ENCODE peak calls at places on chromosomes 4 and X, in nine cellular contexts. O is anterior cingulate cortex; R is NCI-H2081; Z is central memory CD4-positive, alpha-beta T cell; T is cardiac fibroblast; B is left colon; E is Calu3; S is omental fat pad; M is B cell. D is an unnamed sample.

GRCh38 chr4:165784672-165785071 is 88.4 kb upstream of the TLL1 start:
- DNase-seq in O (no peak), R (peak; percentile 48), Z (no peak), T (peak; percentile 14), B (no peak), E (no peak), S (no peak), M (no peak), D (no peak)

GRCh38 chrX:111164728-111165127 is 68.7 kb downstream of the PAK3 start:
- DNase-seq in O (no peak), R (peak; percentile 59), Z (no peak), T (peak; percentile 2), B (no peak), E (no peak), S (no peak), M (no peak), D (no peak)

GRCh38 chr4:82437285-82438005 is 7.1 kb downstream of the ENOPH1 start:
- DNase-seq in O (no peak), R (no peak), Z (no peak), T (peak; percentile 31), B (no peak), E (no peak), S (no peak), M (no peak), D (no peak)

GRCh38 chr4:3340703-3341088 is 47.9 kb downstream of the RGS12 start:
- DNase-seq in O (no peak), R (no peak), Z (no peak), T (no peak), B (no peak), E (no peak), S (no peak), M (no peak), D (no peak)

GRCh38 chr4:142379277-142380051 is 466.6 kb downstream of the INPP4B start:
- DNase-seq in O (no peak), R (no peak), Z (no peak), T (peak; percentile 72), B (no peak), E (no peak), S (no peak), M (no peak), D (no peak)

GRCh38 chr4:162682651-162683050 is 484.0 kb downstream of the NAF1 start:
- DNase-seq in O (no peak), R (no peak), Z (no peak), T (no peak), B (no peak), E (no peak), S (no peak), M (no peak), D (no peak)

GRCh38 chrX:413322-414201 is 26.9 kb upstream of the PPP2R3B start:
- DNase-seq in O (no peak), R (no peak), Z (no peak), T (peak; percentile 46), B (no peak), E (no peak), S (no peak), M (no peak), D (no peak)

GRCh38 chrX:115650916-115651315 is 89.9 kb downstream of the PLS3 start:
- DNase-seq in O (peak; percentile 6), R (peak; percentile 87), Z (no peak), T (peak; percentile 46), B (no peak), E (peak; percentile 28), S (no peak), M (no peak), D (peak; percentile 48)

GRCh38 chr4:148542922-148543623 is 100.9 kb upstream of the NR3C2 start:
- DNase-seq in O (no peak), R (no peak), Z (no peak), T (no peak), B (no peak), E (no peak), S (no peak), M (no peak), D (no peak)

GRCh38 chr4:702618-703048 is 3.0 kb upstream of the PCGF3 start:
- DNase-seq in O (no peak), R (no peak), Z (no peak), T (no peak), B (no peak), E (no peak), S (no peak), M (no peak), D (no peak)

GRCh38 chr4:6085028-6085942 is 67.1 kb upstream of the C4orf50 start:
- DNase-seq in O (no peak), R (no peak), Z (no peak), T (no peak), B (no peak), E (no peak), S (no peak), M (no peak), D (no peak)

GRCh38 chr4:10670346-10670745 is 14.2 kb downstream of the CLNK start:
- DNase-seq in O (no peak), R (no peak), Z (no peak), T (no peak), B (no peak), E (no peak), S (no peak), M (no peak), D (no peak)

GRCh38 chr4:7464259-7464655 is 29.5 kb upstream of the PSAPL1 start:
- DNase-seq in O (no peak), R (no peak), Z (no peak), T (no peak), B (no peak), E (no peak), S (no peak), M (no peak), D (no peak)

GRCh38 chrX:22959204-22959920 is 40.4 kb upstream of the DDX53 start:
- DNase-seq in O (no peak), R (no peak), Z (no peak), T (peak; percentile 24), B (no peak), E (no peak), S (no peak), M (no peak), D (no peak)

GRCh38 chr4:1683371-1683902 is 676 bp downstream of the FAM53A start:
- DNase-seq in O (no peak), R (no peak), Z (no peak), T (peak; percentile 81), B (no peak), E (no peak), S (peak; percentile 39), M (no peak), D (peak; percentile 12)

GRCh38 chr4:38615847-38616246 is 48.2 kb upstream of the KLF3 start:
- DNase-seq in O (no peak), R (no peak), Z (no peak), T (no peak), B (peak; percentile 57), E (peak; percentile 50), S (no peak), M (no peak), D (no peak)

D was measured in NCI-H2227 treated with DMSO at 0.1 percent for 48 hours.